ENCODE peak calls at places on chromosomes 7 and 10, in ten cellular contexts. M is stimulated activated CD4-positive, alpha-beta T cell treated with anti-CD3 and anti-CD28 coated beads, TNF-alpha, amount 100 ng/mL, for 24 hours; J is foreskin keratinocyte; G is NCI-H460; A is AG09309; Q is kidney; P is stimulated activated CD8-positive, alpha-beta memory T cell treated with anti-CD3 and anti-CD28 coated beads, Interleukin-7, amount 100 ng/mL, for 48 hours; U is astrocyte of the spinal cord; T is PC-9; X is Ammon's horn. L is an unnamed sample.
A peak's percentile ranks its signal among the peaks of the same experiment; 100 is the strongest.

GRCh38 chr10:112952282-112952991 is 2.4 kb downstream of the TCF7L2 start:
- DNase-seq in M (no peak), J (no peak), G (no peak), A (no peak), Q (peak; percentile 78), P (no peak), U (peak; percentile 23), T (no peak), X (no peak), L (no peak)

GRCh38 chr10:103766751-103767509 is 88.4 kb downstream of the SH3PXD2A start:
- DNase-seq in M (no peak), J (no peak), G (no peak), A (no peak), Q (no peak), P (no peak), U (no peak), T (no peak), X (no peak), L (no peak)

GRCh38 chr7:158204453-158204852 is 383.2 kb downstream of the PTPRN2 start:
- DNase-seq in M (no peak), J (no peak), G (no peak), A (no peak), Q (no peak), P (no peak), U (no peak), T (no peak), X (no peak), L (no peak)

GRCh38 chr7:75737856-75738603 is 711 bp downstream of the HIP1 start:
- DNase-seq in M (no peak), J (no peak), G (no peak), A (no peak), Q (no peak), P (no peak), U (no peak), T (no peak), X (peak; percentile 27), L (no peak)

GRCh38 chr7:25926891-25927625 is 224.9 kb upstream of the NFE2L3 start:
- DNase-seq in M (no peak), J (no peak), G (no peak), A (no peak), Q (no peak), P (no peak), U (no peak), T (no peak), X (no peak), L (no peak)

GRCh38 chr7:141698247-141699015 is 3.5 kb downstream of the DENND11 start:
- DNase-seq in M (no peak), J (no peak), G (no peak), A (no peak), Q (no peak), P (no peak), U (no peak), T (no peak), X (peak; percentile 54), L (no peak)

GRCh38 chr7:94348142-94348541 is 46.6 kb upstream of the COL1A2 start:
- DNase-seq in M (no peak), J (no peak), G (no peak), A (peak; percentile 99), Q (no peak), P (no peak), U (peak; percentile 96), T (no peak), X (no peak), L (peak; percentile 84)

GRCh38 chr7:102220929-102221850 is 65.5 kb upstream of the SH2B2 start:
- DNase-seq in M (no peak), J (peak; percentile 52), G (no peak), A (no peak), Q (no peak), P (no peak), U (peak; percentile 67), T (no peak), X (no peak), L (no peak)

GRCh38 chr10:70169661-70170364 is 501 bp downstream of the SAR1A start:
- DNase-seq in M (no peak), J (peak; percentile 26), G (peak; percentile 22), A (no peak), Q (no peak), P (no peak), U (no peak), T (no peak), X (peak; percentile 12), L (no peak)

GRCh38 chr7:125423444-125424155 is 494.0 kb upstream of the POT1 start:
- DNase-seq in M (no peak), J (peak; percentile 75), G (peak; percentile 26), A (no peak), Q (no peak), P (no peak), U (peak; percentile 74), T (peak; percentile 68), X (no peak), L (no peak)

GRCh38 chr7:156160811-156161210 is 348.5 kb upstream of the SHH start:
- DNase-seq in M (no peak), J (no peak), G (no peak), A (no peak), Q (peak; percentile 76), P (no peak), U (no peak), T (no peak), X (no peak), L (no peak)